ENCODE peak calls at places on chromosomes 4 and X, in eight cellular contexts. A is left cardiac atrium; R is BJ; D is activated T-cell treated with anti-CD3 and anti-CD28 coated beads, Interleukin-2, amount 50 U/mL, for 48 hours; G is HS-5; O is stimulated activated CD8-positive, alpha-beta memory T cell treated with anti-CD3 and anti-CD28 coated beads, Interleukin-15, amount 100 ng/mL, for 1 hour; E is astrocyte of the spinal cord; H is EH. F is an unnamed sample.

GRCh38 chr4:85149656-85150055 is 183.2 kb upstream of the WDFY3 start:
- DNase-seq in A (no peak), R (no peak), D (no peak), G (peak), O (no peak), E (peak), H (peak), F (no peak)

GRCh38 chr4:44368413-44369167 is 80.0 kb downstream of the KCTD8 start:
- DNase-seq in A (no peak), R (no peak), D (no peak), G (no peak), O (no peak), E (no peak), H (no peak), F (no peak)

GRCh38 chr4:26753642-26754041 is 107.0 kb upstream of the STIM2 start:
- DNase-seq in A (peak), R (no peak), D (no peak), G (no peak), O (no peak), E (peak), H (no peak), F (peak)

GRCh38 chr4:176499518-176499917 is 179.8 kb downstream of the SPCS3 start:
- DNase-seq in A (no peak), R (peak), D (no peak), G (peak), O (no peak), E (peak), H (peak), F (no peak)

GRCh38 chr4:118911162-118911791 is 22.6 kb downstream of the SYNPO2 start:
- DNase-seq in A (no peak), R (peak), D (no peak), G (peak), O (no peak), E (peak), H (peak), F (no peak)

GRCh38 chr4:121148621-121149020 is 15.5 kb downstream of the TNIP3 start:
- DNase-seq in A (no peak), R (no peak), D (no peak), G (no peak), O (no peak), E (no peak), H (no peak), F (no peak)

GRCh38 chrX:66013195-66013816 is 26.6 kb downstream of the VSIG4 start:
- DNase-seq in A (no peak), R (no peak), D (no peak), G (no peak), O (no peak), E (no peak), H (no peak), F (no peak)

GRCh38 chr4:37728064-37728463 is 41.9 kb upstream of the RELL1 start:
- DNase-seq in A (no peak), R (no peak), D (no peak), G (no peak), O (no peak), E (no peak), H (no peak), F (peak)

GRCh38 chrX:18422886-18423285 is 2.5 kb upstream of the CDKL5 start:
- DNase-seq in A (no peak), R (no peak), D (no peak), G (no peak), O (no peak), E (no peak), H (peak), F (no peak)

GRCh38 chrX:27555514-27555913 is 34.6 kb upstream of the DCAF8L2 start:
- DNase-seq in A (no peak), R (no peak), D (no peak), G (no peak), O (no peak), E (peak), H (no peak), F (no peak)

GRCh38 chrX:4240541-4241194 is 527.2 kb upstream of the PRKX start:
- DNase-seq in A (no peak), R (no peak), D (no peak), G (no peak), O (no peak), E (no peak), H (no peak), F (no peak)

GRCh38 chr4:95889662-95890061 is 49.8 kb downstream of the PDHA2 start:
- DNase-seq in A (no peak), R (no peak), D (no peak), G (no peak), O (no peak), E (peak), H (no peak), F (no peak)

GRCh38 chr4:57633212-57633859 is 523.2 kb upstream of the IGFBP7 start:
- DNase-seq in A (no peak), R (no peak), D (no peak), G (no peak), O (no peak), E (no peak), H (no peak), F (no peak)

GRCh38 chr4:151540728-151541437 is 131.9 kb downstream of the FHIP1A start:
- DNase-seq in A (no peak), R (peak), D (no peak), G (peak), O (no peak), E (peak), H (peak), F (peak)

GRCh38 chr4:185538806-185539205 is 3.5 kb upstream of the PDLIM3 start:
- DNase-seq in A (no peak), R (no peak), D (no peak), G (no peak), O (no peak), E (no peak), H (no peak), F (no peak)

GRCh38 chrX:46589977-46590723 is 16.6 kb downstream of the CHST7 start:
- DNase-seq in A (no peak), R (peak), D (no peak), G (no peak), O (no peak), E (peak), H (peak), F (no peak)

GRCh38 chrX:100609591-100609990 is 24.9 kb downstream of the TNMD start:
- DNase-seq in A (no peak), R (no peak), D (no peak), G (no peak), O (no peak), E (no peak), H (no peak), F (no peak)

GRCh38 chr4:114349543-114350175 is 248.9 kb upstream of the UGT8 start:
- DNase-seq in A (no peak), R (no peak), D (no peak), G (peak), O (no peak), E (peak), H (peak), F (no peak)

GRCh38 chrX:47804315-47804714 is 32.4 kb upstream of the ZNF81 start:
- DNase-seq in A (no peak), R (no peak), D (no peak), G (no peak), O (no peak), E (no peak), H (no peak), F (no peak)

GRCh38 chr4:185213829-185214228 is 4.4 kb downstream of the SNX25 start:
- DNase-seq in A (no peak), R (no peak), D (no peak), G (no peak), O (no peak), E (no peak), H (no peak), F (no peak)

GRCh38 chrX:131262738-131263679 is 26.1 kb downstream of the IGSF1 start:
- DNase-seq in A (no peak), R (no peak), D (peak), G (no peak), O (no peak), E (no peak), H (no peak), F (peak)

GRCh38 chr4:180150818-180151217 is 2092.4 kb upstream of the TENM3 start:
- DNase-seq in A (no peak), R (no peak), D (no peak), G (peak), O (no peak), E (peak), H (no peak), F (no peak)

GRCh38 chr4:13522282-13523104 is 21.8 kb downstream of the NKX3-2 start:
- DNase-seq in A (no peak), R (no peak), D (peak), G (no peak), O (no peak), E (no peak), H (no peak), F (no peak)

GRCh38 chrX:108642273-108642628 is 94.1 kb downstream of the IRS4 start:
- DNase-seq in A (peak), R (no peak), D (no peak), G (no peak), O (no peak), E (no peak), H (no peak), F (no peak)

GRCh38 chrX:39263946-39264483 is 462.8 kb downstream of the MID1IP1 start:
- DNase-seq in A (no peak), R (no peak), D (no peak), G (no peak), O (no peak), E (no peak), H (no peak), F (no peak)

GRCh38 chrX:8191022-8191421 is 20.0 kb upstream of the VCX2 start:
- DNase-seq in A (no peak), R (no peak), D (no peak), G (no peak), O (no peak), E (no peak), H (no peak), F (peak)

GRCh38 chrX:71923516-71923915 is 12.9 kb downstream of the NHSL2 start:
- DNase-seq in A (no peak), R (no peak), D (no peak), G (no peak), O (no peak), E (no peak), H (peak), F (no peak)

GRCh38 chr4:1961038-1961437 is 47.7 kb downstream of the NELFA start:
- DNase-seq in A (no peak), R (no peak), D (no peak), G (no peak), O (no peak), E (no peak), H (no peak), F (no peak)

GRCh38 chr4:67151376-67152343 is 393.6 kb downstream of the CENPC start:
- DNase-seq in A (no peak), R (no peak), D (no peak), G (no peak), O (no peak), E (no peak), H (no peak), F (no peak)

GRCh38 chr4:182427530-182427929 is 184.3 kb downstream of the TENM3 start:
- DNase-seq in A (no peak), R (no peak), D (no peak), G (no peak), O (no peak), E (peak), H (peak), F (no peak)

GRCh38 chr4:66927937-66928336 is 617.4 kb downstream of the CENPC start:
- DNase-seq in A (no peak), R (no peak), D (no peak), G (no peak), O (no peak), E (no peak), H (no peak), F (no peak)

GRCh38 chrX:120769576-120770341 is 105.9 kb downstream of the CT47B1 start:
- DNase-seq in A (no peak), R (peak), D (no peak), G (peak), O (no peak), E (peak), H (peak), F (peak)

GRCh38 chr4:188695261-188695660 is 556.0 kb downstream of the TRIML1 start:
- DNase-seq in A (no peak), R (no peak), D (no peak), G (no peak), O (no peak), E (no peak), H (no peak), F (no peak)

GRCh38 chr4:85543832-85544231 is 68.9 kb downstream of the ARHGAP24 start:
- DNase-seq in A (no peak), R (no peak), D (no peak), G (no peak), O (no peak), E (peak), H (peak), F (peak)

F was measured in trophoblast cell.